ENCODE peak calls at places on chromosomes 7 and 10, in six cellular contexts. Q is suprapubic skin, W is IMR-90, X is fibroblast of lung, G is pancreas, U is cardiac muscle cell. T is an unnamed sample.

GRCh38 chr7:22934473-22935065 is 79.4 kb downstream of the HYCC1 start:
- DNase-seq in G (no peak), Q (no peak), W (peak), X (peak), U (peak), T (no peak)

GRCh38 chr10:52949899-52950298 is 177.3 kb upstream of the MBL2 start:
- DNase-seq in U (no peak), W (no peak), X (no peak), Q (no peak), G (no peak), T (no peak)

GRCh38 chr7:25953859-25954258 is 198.1 kb upstream of the NFE2L3 start:
- DNase-seq in W (no peak), X (no peak), U (no peak), Q (no peak), G (no peak), T (no peak)

GRCh38 chr10:95363303-95363912 is 72.6 kb upstream of the PDLIM1 start:
- DNase-seq in W (peak), G (peak), U (peak), Q (no peak), X (peak), T (peak)

GRCh38 chr10:86047588-86047987 is 319.0 kb downstream of the GRID1 start:
- DNase-seq in G (no peak), X (no peak), Q (no peak), U (no peak), W (no peak), T (no peak)

GRCh38 chr7:89757910-89758309 is 396.4 kb upstream of the STEAP1 start:
- DNase-seq in Q (no peak), W (no peak), G (no peak), U (no peak), X (no peak), T (no peak)

GRCh38 chr7:11404355-11404754 is 427.6 kb downstream of the THSD7A start:
- DNase-seq in U (no peak), X (no peak), W (no peak), Q (no peak), G (no peak), T (no peak)

GRCh38 chr10:31051703-31052102 is 20.0 kb upstream of the ZNF438 start:
- DNase-seq in G (no peak), U (peak), X (no peak), Q (no peak), W (peak), T (no peak)

GRCh38 chr10:22606164-22606614 is 108.2 kb downstream of the PIP4K2A start:
- DNase-seq in Q (no peak), G (no peak), U (peak), X (no peak), W (peak), T (no peak)

GRCh38 chr10:123999956-124000615 is 93.3 kb downstream of the CHST15 start:
- DNase-seq in Q (no peak), G (no peak), U (no peak), X (no peak), W (no peak), T (no peak)

GRCh38 chr7:117445206-117445605 is 17.9 kb upstream of the ASZ1 start:
- DNase-seq in G (no peak), U (no peak), X (no peak), Q (no peak), W (peak), T (no peak)

GRCh38 chr7:156940421-156941122 is 8.9 kb upstream of the NOM1 start:
- DNase-seq in Q (no peak), W (no peak), U (no peak), G (no peak), X (no peak), T (no peak)

GRCh38 chr10:35096312-35096711 is 6.2 kb upstream of the CUL2 start:
- DNase-seq in U (no peak), Q (no peak), X (no peak), W (no peak), G (no peak), T (no peak)

GRCh38 chr10:35090162-35090954 is at the start of gene CUL2:
- DNase-seq in W (peak), Q (peak), U (peak), X (peak), G (peak), T (peak)

GRCh38 chr10:35091994-35092393 is 1.9 kb upstream of the CUL2 start:
- DNase-seq in W (no peak), X (no peak), Q (no peak), G (no peak), U (no peak), T (no peak)

GRCh38 chr10:35089641-35090161 is 440 bp downstream of the CUL2 start:
- DNase-seq in W (peak), Q (no peak), U (peak), G (no peak), X (peak), T (no peak)

DNA sequence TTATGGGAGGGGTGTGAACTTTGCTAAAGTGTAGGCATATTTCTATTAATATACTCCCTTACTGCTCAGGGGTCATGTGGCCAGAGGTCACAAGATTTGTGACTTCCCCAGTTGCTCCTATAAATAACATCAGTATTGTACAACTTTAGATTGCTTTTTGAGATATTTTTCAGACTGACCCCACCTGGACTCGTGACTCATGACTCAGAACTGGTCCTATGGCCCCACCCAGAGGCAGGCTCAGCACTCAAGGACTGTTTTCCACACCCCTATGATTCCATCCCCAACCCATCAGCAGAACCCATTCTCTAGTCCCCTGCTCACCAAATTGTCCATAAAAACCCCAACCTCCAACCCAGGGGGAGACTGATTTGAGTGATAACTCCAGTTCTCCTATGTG is 2.7 kb upstream of the CUL2 start:
- DNase-seq in Q (no peak), G (no peak), W (no peak), X (no peak), U (no peak), T (no peak)
- H3K4me3 ChIP-seq in Q (no peak), G (no peak), W (no peak), X (no peak), U (no peak), T (no peak)

GRCh38 chr7:77537595-77538185 is 595 bp downstream of the PTPN12 start:
- DNase-seq in U (peak), Q (no peak), G (peak), X (peak), W (no peak), T (no peak)
- TF ChIP-seq CTCF in U (no peak), Q (no peak), G (no peak), X (no peak), W (no peak), T (no peak)

GRCh38 chr10:132571565-132572544 is 34.3 kb downstream of the INPP5A start:
- DNase-seq in G (peak), Q (peak), W (peak), U (peak), X (peak), T (peak)
- H3K4me3 ChIP-seq in G (no peak), Q (no peak), W (no peak), U (no peak), X (no peak), T (no peak)

GRCh38 chr10:60205741-60206140 is 183.9 kb downstream of the ANK3 start:
- DNase-seq in X (no peak), Q (no peak), W (no peak), G (no peak), U (no peak), T (no peak)

GRCh38 chr10:60209874-60210584 is 179.6 kb downstream of the ANK3 start:
- DNase-seq in W (no peak), X (no peak), U (no peak), G (no peak), Q (no peak), T (no peak)

GRCh38 chr10:60206735-60207134 is 182.9 kb downstream of the ANK3 start:
- DNase-seq in W (peak), X (peak), U (peak), G (no peak), Q (no peak), T (no peak)

GRCh38 chr10:60207894-60208293 is 181.8 kb downstream of the ANK3 start:
- DNase-seq in G (no peak), U (no peak), X (no peak), Q (no peak), W (no peak), T (no peak)

GRCh38 chr10:60208676-60209269 is 180.9 kb downstream of the ANK3 start:
- DNase-seq in X (peak), Q (no peak), G (no peak), U (peak), W (peak), T (no peak)
- TF ChIP-seq CTCF in X (peak), Q (peak), G (peak), U (peak), W (peak), T (peak)

GRCh38 chr7:154748387-154748786 is 254.5 kb downstream of the PAXIP1 start:
- DNase-seq in W (no peak), Q (no peak), G (no peak), U (no peak), X (no peak), T (no peak)

GRCh38 chr7:154753226-154753625 is 249.7 kb downstream of the PAXIP1 start:
- DNase-seq in X (no peak), G (no peak), W (no peak), Q (no peak), U (no peak), T (no peak)

GRCh38 chr7:154744861-154745258 is 258.1 kb downstream of the PAXIP1 start:
- DNase-seq in Q (no peak), X (no peak), W (no peak), G (no peak), U (no peak), T (no peak)

GRCh38 chr7:154746551-154746950 is 256.4 kb downstream of the PAXIP1 start:
- DNase-seq in Q (no peak), W (no peak), G (no peak), X (no peak), U (no peak), T (no peak)

GRCh38 chr7:154750353-154750801 is 252.5 kb downstream of the PAXIP1 start:
- DNase-seq in U (no peak), G (no peak), W (no peak), Q (no peak), X (no peak), T (no peak)
- H3K4me3 ChIP-seq in U (no peak), G (no peak), W (no peak), Q (no peak), X (no peak), T (no peak)

DNA sequence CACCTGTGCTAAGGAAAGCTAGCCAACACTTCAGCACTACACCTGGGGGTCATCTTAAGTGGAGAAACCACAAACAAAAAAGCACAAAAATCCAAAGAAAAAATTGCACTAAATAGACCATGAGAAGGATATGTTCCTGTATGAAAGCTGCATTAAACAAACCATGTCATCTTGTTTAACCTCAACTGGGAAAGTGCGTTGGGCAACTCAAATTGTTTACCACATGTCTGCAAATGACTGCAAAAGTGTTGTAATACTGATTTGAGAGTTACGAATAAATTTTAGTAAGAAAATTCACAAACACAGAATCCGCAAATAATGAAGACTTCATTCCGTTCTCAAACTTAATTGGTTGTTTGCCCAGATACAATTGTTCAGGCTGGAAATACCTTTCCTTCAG is 111.9 kb upstream of the EGFR start:
- DNase-seq in X (peak), Q (no peak), W (peak), U (no peak), G (no peak), T (no peak)
- TF ChIP-seq CTCF in X (no peak), Q (no peak), W (no peak), U (no peak), G (no peak), T (no peak)